ENCODE peak calls at places on chromosomes 1 and 21, in five cellular contexts. P is LNCaP clone FGC, O is psoas muscle, C is heart left ventricle, G is IMR-90. E is an unnamed sample.

GRCh38 chr21:25568230-25568629 is 39.1 kb downstream of the MRPL39 start:
- DNase-seq in P (no peak), O (no peak), C (peak; percentile 44), G (peak; percentile 78), E (peak; percentile 70)

GRCh38 chr21:31730687-31731111 is 1.2 kb downstream of the SCAF4 start:
- DNase-seq in P (no peak), O (no peak), C (no peak), G (peak; percentile 28), E (no peak)

GRCh38 chr1:159941139-159941866 is 4.1 kb downstream of the IGSF9 start:
- DNase-seq in P (no peak), O (no peak), C (no peak), G (no peak), E (no peak)

GRCh38 chr1:58310469-58310868 is 236.1 kb downstream of the OMA1 start:
- DNase-seq in P (no peak), O (no peak), C (no peak), G (no peak), E (no peak)

GRCh38 chr1:3910769-3911520 is 10.9 kb upstream of the C1orf174 start:
- DNase-seq in P (no peak), O (peak; percentile 49), C (peak; percentile 62), G (peak; percentile 37), E (peak; percentile 51)

GRCh38 chr1:17732475-17732874 is 22.7 kb upstream of the ACTL8 start:
- DNase-seq in P (no peak), O (no peak), C (no peak), G (peak; percentile 73), E (peak; percentile 2)

GRCh38 chr1:215623162-215623561 is 56.1 kb downstream of the KCTD3 start:
- DNase-seq in P (no peak), O (no peak), C (no peak), G (peak; percentile 78), E (no peak)

GRCh38 chr1:63683759-63684158 is 90.1 kb upstream of the ROR1 start:
- DNase-seq in P (no peak), O (no peak), C (no peak), G (no peak), E (no peak)

GRCh38 chr1:7752512-7753417 is 18.3 kb upstream of the VAMP3 start:
- DNase-seq in P (peak; percentile 34), O (peak; percentile 36), C (peak; percentile 46), G (peak; percentile 71), E (peak; percentile 74)

GRCh38 chr1:223114871-223115270 is 28.2 kb downstream of the TLR5 start:
- DNase-seq in P (no peak), O (no peak), C (peak; percentile 54), G (no peak), E (peak; percentile 51)

GRCh38 chr1:176843352-176844297 is 320.9 kb downstream of the ASTN1 start:
- DNase-seq in P (peak; percentile 46), O (peak; percentile 13), C (peak; percentile 38), G (peak; percentile 41), E (peak; percentile 20)

GRCh38 chr1:34262023-34262422 is 85.3 kb downstream of the C1orf94 start:
- DNase-seq in P (no peak), O (no peak), C (no peak), G (no peak), E (no peak)

GRCh38 chr1:226545806-226546596 is 2.6 kb upstream of the STUM start:
- DNase-seq in P (no peak), O (peak; percentile 52), C (peak; percentile 69), G (no peak), E (no peak)

GRCh38 chr1:212884592-212884991 is 26.5 kb downstream of the FLVCR1 start:
- DNase-seq in P (no peak), O (no peak), C (no peak), G (no peak), E (no peak)

GRCh38 chr1:11792106-11792505 is 13.7 kb downstream of the MTHFR start:
- DNase-seq in P (no peak), O (no peak), C (peak; percentile 86), G (no peak), E (peak; percentile 37)

GRCh38 chr1:234884006-234884405 is 244.6 kb downstream of the TOMM20 start:
- DNase-seq in P (no peak), O (no peak), C (no peak), G (no peak), E (no peak)

GRCh38 chr1:37795340-37796110 is 1.9 kb downstream of the MANEAL start:
- DNase-seq in P (peak; percentile 45), O (peak; percentile 53), C (peak; percentile 45), G (peak; percentile 32), E (peak; percentile 59)

GRCh38 chr1:47175227-47175934 is 14.5 kb downstream of the PDZK1IP1 start:
- DNase-seq in P (peak; percentile 27), O (no peak), C (no peak), G (peak; percentile 54), E (peak; percentile 42)

GRCh38 chr1:18373882-18374493 is 106.7 kb upstream of the KLHDC7A start:
- DNase-seq in P (no peak), O (no peak), C (no peak), G (no peak), E (no peak)

GRCh38 chr1:47779613-47780012 is 217.6 kb downstream of the TRABD2B start:
- DNase-seq in P (no peak), O (no peak), C (no peak), G (no peak), E (no peak)

GRCh38 chr1:30783244-30783915 is 25.8 kb upstream of the LAPTM5 start:
- DNase-seq in P (no peak), O (peak; percentile 58), C (peak; percentile 55), G (no peak), E (no peak)

GRCh38 chr1:30117685-30118084 is 605.7 kb downstream of the MATN1 start:
- DNase-seq in P (no peak), O (no peak), C (no peak), G (no peak), E (no peak)

GRCh38 chr1:162849711-162850110 is 11.3 kb downstream of the CCDC190 start:
- DNase-seq in P (no peak), O (no peak), C (no peak), G (peak; percentile 6), E (no peak)

GRCh38 chr21:37561941-37562919 is 195.7 kb downstream of the DYRK1A start:
- DNase-seq in P (no peak), O (no peak), C (no peak), G (no peak), E (no peak)

GRCh38 chr21:37562920-37563640 is 196.5 kb downstream of the DYRK1A start:
- DNase-seq in P (no peak), O (peak; percentile 42), C (peak; percentile 52), G (no peak), E (no peak)

GRCh38 chr21:37564341-37564923 is 197.9 kb downstream of the DYRK1A start:
- DNase-seq in P (no peak), O (peak; percentile 87), C (peak; percentile 95), G (peak; percentile 100), E (peak; percentile 96)

GRCh38 chr21:37564924-37565529 is 198.5 kb downstream of the DYRK1A start:
- DNase-seq in P (no peak), O (no peak), C (no peak), G (peak; percentile 15), E (peak; percentile 18)

DNA sequence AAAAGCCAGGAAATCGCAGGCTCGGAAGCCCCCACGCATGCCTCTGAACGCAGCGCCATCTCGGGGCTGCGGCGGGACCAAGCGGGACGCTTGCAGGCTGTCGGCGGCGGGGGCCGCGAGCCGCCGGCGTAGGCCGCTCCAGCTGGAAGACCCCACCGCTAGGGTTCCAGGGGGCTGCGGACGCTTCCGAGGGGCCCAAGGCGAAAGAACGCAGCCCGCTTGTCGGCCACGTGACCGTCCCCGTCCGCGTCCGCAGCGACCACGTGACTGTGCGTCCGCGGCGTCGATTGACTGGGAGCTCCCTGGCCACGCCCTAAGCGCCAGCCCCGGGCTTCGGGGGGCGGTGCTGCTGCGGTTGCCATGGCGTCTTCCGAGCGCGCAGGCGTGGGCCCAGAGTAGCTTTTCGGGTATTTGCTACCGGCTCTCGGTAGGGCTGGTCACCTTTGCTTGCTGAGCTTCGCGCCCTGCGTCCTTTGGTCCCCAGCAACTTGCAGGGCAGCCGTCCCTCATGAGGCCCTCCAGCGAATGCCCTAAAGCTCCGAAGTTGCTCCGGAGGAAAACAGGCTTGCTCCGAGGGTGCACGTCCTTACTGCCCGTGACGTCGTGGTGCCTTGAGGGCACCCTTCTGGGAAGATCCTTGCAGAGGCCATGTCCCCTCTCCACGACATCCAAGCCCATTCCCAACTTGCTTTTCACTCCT is 197.2 kb downstream of the DYRK1A start:
- DNase-seq in P (peak; percentile 69), O (peak; percentile 94), C (peak; percentile 96), G (peak; percentile 92), E (peak; percentile 91)
- TF ChIP-seq CTCF in P (peak; percentile 30), O (peak; percentile 52), C (peak; percentile 30), G (peak; percentile 39), E (peak; percentile 50)

GRCh38 chr1:171780583-171781166 is 785 bp upstream of the METTL13 start:
- DNase-seq in P (no peak), O (no peak), C (no peak), G (no peak), E (no peak)
- H3K4me3 ChIP-seq in P (peak overlapping the region; percentile 52), O (peak overlapping the region; percentile 92), C (peak overlapping the region; percentile 91), G (peak overlapping the region; percentile 31), E (peak overlapping the region; percentile 66)

DNA sequence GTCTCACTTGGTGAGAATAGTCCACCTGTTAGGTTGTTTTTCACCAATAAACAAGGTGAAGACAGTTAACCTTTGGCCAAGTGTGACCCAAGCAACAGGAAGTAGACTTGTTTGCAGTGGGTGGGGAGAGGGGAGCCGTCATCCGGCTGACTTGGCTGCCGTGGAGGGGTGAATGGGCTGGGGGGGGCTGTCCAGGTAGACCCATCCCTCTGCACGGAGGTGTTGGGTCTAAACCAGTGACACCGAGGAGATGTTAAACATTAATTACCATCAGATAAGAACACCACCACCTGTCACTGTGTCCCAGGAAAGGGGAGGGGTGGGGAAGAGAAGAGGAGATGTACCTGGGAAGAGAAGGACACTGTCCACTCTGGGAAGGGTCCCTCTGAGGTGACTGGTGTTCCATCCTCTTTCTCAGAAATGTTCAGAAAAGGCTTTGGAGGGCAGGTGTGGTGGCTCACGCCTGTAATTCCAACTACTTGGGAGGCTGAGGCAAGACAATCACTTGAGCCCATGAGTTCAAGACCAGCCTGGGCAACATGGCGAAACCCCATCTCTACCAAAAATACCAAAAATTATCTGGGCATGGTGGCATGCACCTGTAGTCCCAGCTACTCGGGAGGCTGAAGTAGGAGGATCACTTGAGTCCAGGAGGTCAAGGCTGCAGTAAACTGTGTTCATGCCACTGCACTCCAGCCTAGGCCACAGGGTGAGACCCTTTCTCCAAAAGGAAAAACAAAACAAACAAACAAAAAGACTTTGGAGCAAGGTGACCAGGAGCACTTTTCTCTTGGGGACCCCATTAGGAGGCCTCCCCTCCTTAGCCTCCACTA is 6.7 kb upstream of the MYOM3 start:
- DNase-seq in P (no peak), O (no peak), C (peak; percentile 22), G (no peak), E (no peak)
- TF ChIP-seq CTCF in P (no peak), O (no peak), C (no peak), G (no peak), E (no peak)

DNA sequence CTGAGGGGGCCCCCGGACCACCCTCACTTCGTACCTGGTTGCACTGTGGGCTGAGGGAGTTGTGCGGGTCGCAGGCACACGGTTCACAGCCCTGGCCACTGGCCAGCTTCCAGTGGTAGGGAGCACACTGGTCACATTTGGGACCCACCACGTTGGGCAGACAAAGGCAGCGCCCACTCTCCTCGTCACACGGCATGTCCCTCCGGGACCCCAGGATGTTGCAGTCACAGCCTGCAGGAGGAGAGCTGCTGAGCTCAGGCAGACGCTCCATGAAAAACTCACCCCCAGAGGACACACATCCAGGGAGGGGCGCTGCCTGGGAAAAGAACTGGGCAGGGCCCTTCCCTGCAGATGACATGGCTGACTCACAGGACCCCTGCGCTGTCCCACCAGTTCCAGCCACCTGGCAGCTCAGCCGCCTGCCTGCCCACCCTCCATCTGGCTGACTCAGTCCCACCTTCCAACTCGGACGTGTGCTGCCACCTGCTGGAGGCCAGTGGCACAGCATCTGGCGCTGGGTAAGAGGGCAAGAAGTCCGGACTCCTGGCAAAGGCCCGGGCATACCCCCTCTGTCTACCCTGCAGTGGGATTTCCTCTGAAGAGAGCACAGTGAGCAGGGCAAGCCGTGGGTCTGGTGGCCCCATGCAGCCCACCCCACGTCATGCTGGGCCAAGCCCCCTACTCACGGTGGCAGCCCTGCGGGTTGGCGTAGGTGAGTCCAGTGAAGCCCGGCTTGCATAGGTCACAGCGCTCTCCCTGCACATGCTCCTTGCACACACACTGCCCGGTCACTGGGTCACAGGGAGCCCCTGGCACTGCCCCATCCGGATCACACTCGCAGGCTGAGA is 24.7 kb downstream of the LAMB3 start:
- DNase-seq in P (no peak), O (peak; percentile 80), C (peak; percentile 83), G (peak; percentile 69), E (peak; percentile 69)
- H3K4me3 ChIP-seq in P (no peak overlapping the region), O (peak overlapping the region; percentile 60), C (no peak overlapping the region), G (no peak overlapping the region), E (no peak overlapping the region)